ENCODE peak calls at places on chromosomes 4 and X, in four cellular contexts. One of them, this sample, is unnamed.
A peak's percentile ranks its signal among the peaks of the same experiment; 100 is the strongest.

GRCh38 chr4:155478336-155478825 is 101.6 kb upstream of the MAP9 start:
- DNase-seq in cardiac muscle cell: no peak
- DNase-seq in Peyer's patch: no peak
- DNase-seq in glutamatergic neuron: no peak
- DNase-seq in this sample: no peak

GRCh38 chrX:10496345-10496965 is 123.9 kb downstream of the MID1 start:
- DNase-seq in Peyer's patch: no peak
- DNase-seq in cardiac muscle cell: no peak
- DNase-seq in glutamatergic neuron: no peak
- DNase-seq in this sample: no peak

GRCh38 chrX:13165747-13166146 is 121.3 kb upstream of the FAM9C start:
- DNase-seq in cardiac muscle cell: no peak
- DNase-seq in Peyer's patch: no peak
- DNase-seq in glutamatergic neuron: no peak
- DNase-seq in this sample: no peak

GRCh38 chrX:119004920-119005524 is 30.6 kb downstream of the LONRF3 start:
- DNase-seq in Peyer's patch: peak; percentile 42
- DNase-seq in glutamatergic neuron: peak; percentile 69
- DNase-seq in cardiac muscle cell: peak; percentile 56
- DNase-seq in this sample: no peak

GRCh38 chr4:7665321-7665720 is 230.6 kb upstream of the PSAPL1 start:
- DNase-seq in cardiac muscle cell: no peak
- DNase-seq in glutamatergic neuron: no peak
- DNase-seq in Peyer's patch: no peak
- DNase-seq in this sample: no peak

GRCh38 chr4:159191989-159192388 is 89.1 kb downstream of the RAPGEF2 start:
- DNase-seq in glutamatergic neuron: no peak
- DNase-seq in Peyer's patch: no peak
- DNase-seq in cardiac muscle cell: peak; percentile 38
- DNase-seq in this sample: peak; percentile 33

GRCh38 chr4:153207561-153207960 is 3.3 kb downstream of the TRIM2 start:
- DNase-seq in Peyer's patch: no peak
- DNase-seq in glutamatergic neuron: peak; percentile 66
- DNase-seq in cardiac muscle cell: peak; percentile 62
- DNase-seq in this sample: no peak

GRCh38 chr4:71974681-71975080 is 57.1 kb upstream of the NPFFR2 start:
- DNase-seq in cardiac muscle cell: no peak
- DNase-seq in glutamatergic neuron: no peak
- DNase-seq in Peyer's patch: no peak
- DNase-seq in this sample: peak; percentile 59

GRCh38 chrX:23493941-23494374 is 159.3 kb downstream of the PTCHD1 start:
- DNase-seq in glutamatergic neuron: no peak
- DNase-seq in cardiac muscle cell: no peak
- DNase-seq in Peyer's patch: no peak
- DNase-seq in this sample: no peak

GRCh38 chrX:35380808-35381700 is 417.1 kb upstream of the MAGEB16 start:
- DNase-seq in Peyer's patch: no peak
- DNase-seq in glutamatergic neuron: no peak
- DNase-seq in cardiac muscle cell: peak; percentile 47
- DNase-seq in this sample: peak; percentile 12

GRCh38 chrX:47390676-47391234 is 20.4 kb downstream of the ZNF157 start:
- DNase-seq in Peyer's patch: no peak
- DNase-seq in glutamatergic neuron: no peak
- DNase-seq in cardiac muscle cell: no peak
- DNase-seq in this sample: no peak

GRCh38 chr4:858831-859451 is 33.0 kb upstream of the CPLX1 start:
- DNase-seq in glutamatergic neuron: peak; percentile 9
- DNase-seq in Peyer's patch: no peak
- DNase-seq in cardiac muscle cell: no peak
- DNase-seq in this sample: no peak

GRCh38 chr4:152594981-152595916 is 59.4 kb upstream of the FBXW7 start:
- DNase-seq in cardiac muscle cell: no peak
- DNase-seq in Peyer's patch: peak; percentile 19
- DNase-seq in glutamatergic neuron: no peak
- DNase-seq in this sample: no peak

GRCh38 chr4:11912886-11913285 is 484.2 kb upstream of the HS3ST1 start:
- DNase-seq in Peyer's patch: no peak
- DNase-seq in glutamatergic neuron: no peak
- DNase-seq in cardiac muscle cell: no peak
- DNase-seq in this sample: peak; percentile 27

GRCh38 chrX:52585892-52586291 is 68.8 kb downstream of the SSX7 start:
- DNase-seq in cardiac muscle cell: no peak
- DNase-seq in Peyer's patch: no peak
- DNase-seq in glutamatergic neuron: no peak
- DNase-seq in this sample: no peak

GRCh38 chr4:111562811-111563210 is 582.4 kb upstream of the FAM241A start:
- DNase-seq in Peyer's patch: no peak
- DNase-seq in glutamatergic neuron: no peak
- DNase-seq in cardiac muscle cell: no peak
- DNase-seq in this sample: no peak

GRCh38 chr4:3484057-3484973 is 21.2 kb downstream of the DOK7 start:
- DNase-seq in Peyer's patch: peak; percentile 79
- DNase-seq in glutamatergic neuron: no peak
- DNase-seq in cardiac muscle cell: no peak
- DNase-seq in this sample: peak; percentile 52

GRCh38 chr4:22129454-22130075 is 181.0 kb upstream of the KCNIP4 start:
- DNase-seq in Peyer's patch: no peak
- DNase-seq in cardiac muscle cell: peak; percentile 63
- DNase-seq in glutamatergic neuron: peak; percentile 58
- DNase-seq in this sample: peak; percentile 7

GRCh38 chrX:95878874-95879273 is 805.8 kb upstream of the DIAPH2 start:
- DNase-seq in glutamatergic neuron: no peak
- DNase-seq in Peyer's patch: no peak
- DNase-seq in cardiac muscle cell: no peak
- DNase-seq in this sample: no peak

GRCh38 chrX:130395341-130395740 is 6.4 kb upstream of the RBMX2 start:
- DNase-seq in glutamatergic neuron: no peak
- DNase-seq in cardiac muscle cell: no peak
- DNase-seq in Peyer's patch: no peak
- DNase-seq in this sample: no peak

GRCh38 chrX:17527135-17527701 is 152.2 kb downstream of the NHS start:
- DNase-seq in cardiac muscle cell: no peak
- DNase-seq in glutamatergic neuron: no peak
- DNase-seq in Peyer's patch: no peak
- DNase-seq in this sample: no peak

GRCh38 chr4:169070895-169071218 is 60.8 kb upstream of the CBR4 start:
- DNase-seq in Peyer's patch: no peak
- DNase-seq in cardiac muscle cell: no peak
- DNase-seq in glutamatergic neuron: no peak
- DNase-seq in this sample: no peak

GRCh38 chr4:121273191-121273590 is 107.6 kb downstream of the QRFPR start:
- DNase-seq in glutamatergic neuron: no peak
- DNase-seq in cardiac muscle cell: no peak
- DNase-seq in Peyer's patch: no peak
- DNase-seq in this sample: no peak

GRCh38 chr4:121272526-121272925 is 108.3 kb downstream of the QRFPR start:
- DNase-seq in glutamatergic neuron: no peak
- DNase-seq in Peyer's patch: no peak
- DNase-seq in cardiac muscle cell: no peak
- DNase-seq in this sample: no peak

GRCh38 chr4:121283319-121283718 is 97.5 kb downstream of the QRFPR start:
- DNase-seq in cardiac muscle cell: no peak
- DNase-seq in Peyer's patch: no peak
- DNase-seq in glutamatergic neuron: no peak
- DNase-seq in this sample: no peak

GRCh38 chr4:121278811-121279368 is 101.9 kb downstream of the QRFPR start:
- DNase-seq in Peyer's patch: no peak
- DNase-seq in cardiac muscle cell: no peak
- DNase-seq in glutamatergic neuron: no peak
- DNase-seq in this sample: no peak

GRCh38 chr4:121277194-121278105 is 103.4 kb downstream of the QRFPR start:
- DNase-seq in Peyer's patch: no peak
- DNase-seq in glutamatergic neuron: no peak
- DNase-seq in cardiac muscle cell: peak; percentile 25
- DNase-seq in this sample: no peak
- TF ChIP-seq CTCF in Peyer's patch: no peak
- TF ChIP-seq CTCF in glutamatergic neuron: peak; percentile 33
- TF ChIP-seq CTCF in cardiac muscle cell: no peak
- TF ChIP-seq CTCF in this sample: peak; percentile 73

GRCh38 chr4:86594559-86595425 is 677 bp downstream of the PTPN13 start:
- DNase-seq in glutamatergic neuron: peak; percentile 65
- DNase-seq in Peyer's patch: no peak
- DNase-seq in cardiac muscle cell: peak; percentile 72
- DNase-seq in this sample: no peak
- TF ChIP-seq CTCF in glutamatergic neuron: no peak
- TF ChIP-seq CTCF in Peyer's patch: no peak
- TF ChIP-seq CTCF in cardiac muscle cell: peak; percentile 24
- TF ChIP-seq CTCF in this sample: peak; percentile 30

GRCh38 chr4:52103314-52103713 is 52.2 kb downstream of the SPATA18 start:
- DNase-seq in cardiac muscle cell: peak; percentile 40
- DNase-seq in Peyer's patch: no peak
- DNase-seq in glutamatergic neuron: no peak
- DNase-seq in this sample: no peak
- TF ChIP-seq CTCF in cardiac muscle cell: peak; percentile 34
- TF ChIP-seq CTCF in Peyer's patch: no peak
- TF ChIP-seq CTCF in glutamatergic neuron: no peak
- TF ChIP-seq CTCF in this sample: peak; percentile 64

DNA sequence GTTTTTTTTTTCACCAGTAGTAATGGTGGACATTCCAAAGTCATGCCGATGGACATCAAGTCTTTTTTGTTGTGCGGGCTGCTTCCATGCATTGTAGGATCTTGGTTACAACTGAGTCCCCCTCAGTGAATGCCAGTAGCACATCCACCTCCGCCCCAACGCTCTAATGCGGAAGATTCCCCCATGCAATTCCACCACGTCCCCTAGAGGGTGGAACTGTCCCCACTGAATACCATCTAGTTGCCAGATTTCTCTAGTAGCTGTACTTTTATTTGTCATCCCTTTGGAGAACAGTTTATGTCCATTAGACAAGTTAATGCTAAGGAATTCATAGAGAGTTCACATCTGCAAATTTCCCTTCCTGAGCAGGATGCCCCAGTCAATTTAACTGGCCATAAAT is 6.7 kb downstream of the SHISA3 start:
- DNase-seq in Peyer's patch: no peak
- DNase-seq in cardiac muscle cell: no peak
- DNase-seq in glutamatergic neuron: no peak
- DNase-seq in this sample: no peak
- TF ChIP-seq CTCF in Peyer's patch: no peak
- TF ChIP-seq CTCF in cardiac muscle cell: peak; percentile 13
- TF ChIP-seq CTCF in glutamatergic neuron: no peak
- TF ChIP-seq CTCF in this sample: peak; percentile 6

GRCh38 chr4:124415206-124415605 is 297.3 kb downstream of the ANKRD50 start:
- DNase-seq in cardiac muscle cell: no peak
- DNase-seq in Peyer's patch: no peak
- DNase-seq in glutamatergic neuron: no peak
- DNase-seq in this sample: no peak
- TF ChIP-seq CTCF in cardiac muscle cell: no peak
- TF ChIP-seq CTCF in Peyer's patch: no peak
- TF ChIP-seq CTCF in glutamatergic neuron: no peak
- TF ChIP-seq CTCF in this sample: no peak

GRCh38 chr4:101346312-101346561 is 1.1 kb downstream of the PPP3CA start:
- DNase-seq in glutamatergic neuron: no peak
- DNase-seq in cardiac muscle cell: no peak
- DNase-seq in Peyer's patch: peak; percentile 56
- DNase-seq in this sample: no peak

GRCh38 chr4:101348367-101348827 is 1.1 kb upstream of the PPP3CA start:
- DNase-seq in glutamatergic neuron: no peak
- DNase-seq in Peyer's patch: no peak
- DNase-seq in cardiac muscle cell: no peak
- DNase-seq in this sample: no peak

GRCh38 chr4:101347267-101347556 is at the start of gene PPP3CA:
- DNase-seq in cardiac muscle cell: peak; percentile 81
- DNase-seq in Peyer's patch: no peak
- DNase-seq in glutamatergic neuron: no peak
- DNase-seq in this sample: no peak

GRCh38 chr4:101346562-101347266 is 612 bp downstream of the PPP3CA start:
- DNase-seq in glutamatergic neuron: peak; percentile 68
- DNase-seq in Peyer's patch: peak; percentile 66
- DNase-seq in cardiac muscle cell: peak; percentile 75
- DNase-seq in this sample: no peak

GRCh38 chr4:101347557-101348366 is 436 bp upstream of the PPP3CA start:
- DNase-seq in glutamatergic neuron: peak; percentile 100
- DNase-seq in Peyer's patch: peak; percentile 98
- DNase-seq in cardiac muscle cell: peak; percentile 98
- DNase-seq in this sample: peak; percentile 69
- TF ChIP-seq CTCF in glutamatergic neuron: no peak
- TF ChIP-seq CTCF in Peyer's patch: no peak
- TF ChIP-seq CTCF in cardiac muscle cell: peak; percentile 23
- TF ChIP-seq CTCF in this sample: no peak

This sample was measured in epithelial cell of proximal tubule.